ENCODE peak calls at places on chromosome X, in six cellular contexts. I is pancreas, Y is NAMALWA, N is neural crest cell, P is psoas muscle, Q is HS-5. H is an unnamed sample.

GRCh38 chrX:117985241-117985640 is 131.4 kb downstream of the KLHL13 start:
- DNase-seq in N (no peak), P (no peak), Q (no peak), Y (peak; percentile 9), I (no peak), H (peak; percentile 50)

GRCh38 chrX:24148118-24148517 is 1.4 kb upstream of the ZFX start:
- DNase-seq in P (no peak), I (no peak), Q (no peak), Y (peak; percentile 43), N (no peak), H (no peak)

GRCh38 chrX:40176979-40177430 is 79.2 kb upstream of the BCOR start:
- DNase-seq in Y (no peak), Q (no peak), P (peak; percentile 48), N (no peak), I (peak; percentile 43), H (no peak)

GRCh38 chrX:69083785-69084184 is 81.5 kb downstream of the PJA1 start:
- DNase-seq in Y (no peak), Q (no peak), N (no peak), I (no peak), P (no peak), H (no peak)

GRCh38 chrX:103554687-103555417 is 30.5 kb upstream of the TCEAL4 start:
- DNase-seq in Y (no peak), P (no peak), I (peak; percentile 12), Q (no peak), N (peak; percentile 50), H (peak; percentile 62)

GRCh38 chrX:38108364-38108763 is 102.0 kb downstream of the SYTL5 start:
- DNase-seq in I (no peak), N (no peak), P (no peak), Q (no peak), Y (no peak), H (no peak)

GRCh38 chrX:105837227-105837626 is 14.9 kb downstream of the NRK start:
- DNase-seq in Q (peak; percentile 49), P (peak; percentile 35), Y (no peak), I (peak; percentile 38), N (no peak), H (no peak)

GRCh38 chrX:105173071-105173470 is 47.4 kb downstream of the TEX13A start:
- DNase-seq in N (no peak), Q (no peak), P (no peak), I (no peak), Y (no peak), H (no peak)